ENCODE peak calls at places on chromosomes 6 and 20, in five cellular contexts. One of them, this sample, is unnamed.

GRCh38 chr6:154488802-154489437 is 21.6 kb downstream of the CNKSR3 start:
- DNase-seq in Panc1: no peak
- DNase-seq in adrenal gland: no peak
- DNase-seq in stomach: no peak
- DNase-seq in mammary epithelial cell: peak; percentile 31
- DNase-seq in this sample: no peak

GRCh38 chr20:37346232-37346525 is 239 bp downstream of the SRC start:
- DNase-seq in Panc1: no peak
- DNase-seq in adrenal gland: no peak
- DNase-seq in stomach: no peak
- DNase-seq in mammary epithelial cell: no peak
- DNase-seq in this sample: no peak

GRCh38 chr20:54158856-54159418 is 14.8 kb downstream of the CYP24A1 start:
- DNase-seq in Panc1: no peak
- DNase-seq in adrenal gland: no peak
- DNase-seq in stomach: no peak
- DNase-seq in mammary epithelial cell: no peak
- DNase-seq in this sample: no peak

GRCh38 chr6:143064996-143065683 is 4.5 kb downstream of the AIG1 start:
- DNase-seq in Panc1: no peak
- DNase-seq in adrenal gland: no peak
- DNase-seq in stomach: no peak
- DNase-seq in mammary epithelial cell: peak; percentile 70
- DNase-seq in this sample: no peak

GRCh38 chr6:112163295-112164257 is 76.2 kb downstream of the FAM229B start:
- DNase-seq in Panc1: peak; percentile 38
- DNase-seq in adrenal gland: peak; percentile 82
- DNase-seq in stomach: peak; percentile 83
- DNase-seq in mammary epithelial cell: peak; percentile 39
- DNase-seq in this sample: peak; percentile 7

GRCh38 chr20:63919130-63919529 is 24.2 kb downstream of the DNAJC5 start:
- DNase-seq in Panc1: no peak
- DNase-seq in adrenal gland: no peak
- DNase-seq in stomach: no peak
- DNase-seq in mammary epithelial cell: no peak
- DNase-seq in this sample: no peak

GRCh38 chr6:134502614-134503541 is 185.0 kb upstream of the SGK1 start:
- DNase-seq in Panc1: no peak
- DNase-seq in adrenal gland: no peak
- DNase-seq in stomach: peak; percentile 61
- DNase-seq in mammary epithelial cell: peak; percentile 38
- DNase-seq in this sample: peak; percentile 55

GRCh38 chr6:114096553-114097172 is 125.7 kb upstream of the HDAC2 start:
- DNase-seq in Panc1: no peak
- DNase-seq in adrenal gland: no peak
- DNase-seq in stomach: no peak
- DNase-seq in mammary epithelial cell: no peak
- DNase-seq in this sample: no peak

GRCh38 chr6:453152-453551 is 61.6 kb downstream of the IRF4 start:
- DNase-seq in Panc1: no peak
- DNase-seq in adrenal gland: no peak
- DNase-seq in stomach: no peak
- DNase-seq in mammary epithelial cell: no peak
- DNase-seq in this sample: peak; percentile 63

GRCh38 chr6:89999154-89999553 is 104.9 kb downstream of the GJA10 start:
- DNase-seq in Panc1: no peak
- DNase-seq in adrenal gland: peak; percentile 25
- DNase-seq in stomach: peak; percentile 63
- DNase-seq in mammary epithelial cell: peak; percentile 77
- DNase-seq in this sample: no peak

GRCh38 chr20:63577317-63577894 is 3.4 kb upstream of the HELZ2 start:
- DNase-seq in Panc1: no peak
- DNase-seq in adrenal gland: no peak
- DNase-seq in stomach: peak; percentile 89
- DNase-seq in mammary epithelial cell: no peak
- DNase-seq in this sample: no peak

GRCh38 chr6:152313542-152314482 is 323.4 kb downstream of the SYNE1 start:
- DNase-seq in Panc1: no peak
- DNase-seq in adrenal gland: no peak
- DNase-seq in stomach: no peak
- DNase-seq in mammary epithelial cell: peak; percentile 21
- DNase-seq in this sample: no peak

GRCh38 chr6:136326038-136326561 is 36.5 kb upstream of the BCLAF1 start:
- DNase-seq in Panc1: no peak
- DNase-seq in adrenal gland: no peak
- DNase-seq in stomach: no peak
- DNase-seq in mammary epithelial cell: peak; percentile 5
- DNase-seq in this sample: no peak

DNA sequence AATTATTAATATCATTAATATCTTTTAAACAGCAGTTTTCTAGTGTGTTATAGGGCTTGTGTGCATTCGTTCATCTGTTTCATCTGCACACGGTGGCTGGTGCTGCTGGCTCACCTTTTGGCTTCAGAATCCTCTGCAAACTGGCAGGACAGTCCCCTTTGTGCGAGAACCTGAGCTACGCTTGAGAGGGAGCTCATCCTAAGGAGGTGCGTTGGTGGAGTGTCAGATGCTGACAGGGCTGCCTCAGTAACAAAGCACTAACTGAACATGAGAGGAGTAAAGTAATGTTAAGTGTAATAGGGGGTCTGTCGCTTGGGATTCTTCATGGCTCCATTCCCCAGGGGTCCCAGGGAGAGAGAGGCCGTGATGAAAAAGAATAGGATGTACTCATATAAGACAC is 22.4 kb downstream of the ELOVL2 start:
- DNase-seq in Panc1: no peak
- DNase-seq in adrenal gland: no peak
- DNase-seq in stomach: no peak
- DNase-seq in mammary epithelial cell: no peak
- DNase-seq in this sample: no peak
- H3K27ac ChIP-seq in Panc1: no peak overlapping the region
- H3K27ac ChIP-seq in adrenal gland: no peak overlapping the region
- H3K27ac ChIP-seq in stomach: no peak overlapping the region
- H3K27ac ChIP-seq in mammary epithelial cell: no peak overlapping the region
- H3K27ac ChIP-seq in this sample: no peak overlapping the region

GRCh38 chr6:116685437-116685993 is 4.5 kb downstream of the KPNA5 start:
- DNase-seq in Panc1: no peak
- DNase-seq in adrenal gland: no peak
- DNase-seq in stomach: no peak
- DNase-seq in mammary epithelial cell: no peak
- DNase-seq in this sample: no peak

GRCh38 chr6:116676021-116676420 is 5.0 kb upstream of the KPNA5 start:
- DNase-seq in Panc1: no peak
- DNase-seq in adrenal gland: no peak
- DNase-seq in stomach: no peak
- DNase-seq in mammary epithelial cell: no peak
- DNase-seq in this sample: no peak

GRCh38 chr6:116682334-116682712 is 1.3 kb downstream of the KPNA5 start:
- DNase-seq in Panc1: no peak
- DNase-seq in adrenal gland: no peak
- DNase-seq in stomach: no peak
- DNase-seq in mammary epithelial cell: peak; percentile 46
- DNase-seq in this sample: no peak

GRCh38 chr6:116680880-116681672 is at the start of gene KPNA5:
- DNase-seq in Panc1: peak; percentile 67
- DNase-seq in adrenal gland: peak; percentile 93
- DNase-seq in stomach: peak; percentile 90
- DNase-seq in mammary epithelial cell: peak; percentile 84
- DNase-seq in this sample: peak; percentile 59
- H3K27ac ChIP-seq in Panc1: peak within 1 kb of the TSS; percentile 86
- H3K27ac ChIP-seq in adrenal gland: peak within 1 kb of the TSS; percentile 97
- H3K27ac ChIP-seq in stomach: peak within 1 kb of the TSS; percentile 91
- H3K27ac ChIP-seq in mammary epithelial cell: peak within 1 kb of the TSS; percentile 42
- H3K27ac ChIP-seq in this sample: peak within 1 kb of the TSS; percentile 73

GRCh38 chr20:5073154-5074049 is 46.4 kb downstream of the PCNA start:
- DNase-seq in Panc1: no peak
- DNase-seq in adrenal gland: peak; percentile 95
- DNase-seq in stomach: peak; percentile 97
- DNase-seq in mammary epithelial cell: peak; percentile 91
- DNase-seq in this sample: no peak
- H3K27ac ChIP-seq in Panc1: no peak overlapping the region
- H3K27ac ChIP-seq in adrenal gland: peak overlapping the region; percentile 80
- H3K27ac ChIP-seq in stomach: peak overlapping the region; percentile 66
- H3K27ac ChIP-seq in mammary epithelial cell: peak overlapping the region; percentile 89
- H3K27ac ChIP-seq in this sample: peak overlapping the region; percentile 24

GRCh38 chr20:8811801-8812594 is 256.9 kb upstream of the PLCB4 start:
- DNase-seq in Panc1: no peak
- DNase-seq in adrenal gland: no peak
- DNase-seq in stomach: no peak
- DNase-seq in mammary epithelial cell: no peak
- DNase-seq in this sample: no peak
- H3K27ac ChIP-seq in Panc1: no peak overlapping the region
- H3K27ac ChIP-seq in adrenal gland: peak overlapping the region; percentile 76
- H3K27ac ChIP-seq in stomach: peak overlapping the region; percentile 6
- H3K27ac ChIP-seq in mammary epithelial cell: no peak overlapping the region
- H3K27ac ChIP-seq in this sample: no peak overlapping the region

GRCh38 chr6:80161438-80161837 is 55.0 kb downstream of the BCKDHB start:
- DNase-seq in Panc1: no peak
- DNase-seq in adrenal gland: no peak
- DNase-seq in stomach: no peak
- DNase-seq in mammary epithelial cell: no peak
- DNase-seq in this sample: no peak
- H3K27ac ChIP-seq in Panc1: no peak overlapping the region
- H3K27ac ChIP-seq in adrenal gland: no peak overlapping the region
- H3K27ac ChIP-seq in stomach: no peak overlapping the region
- H3K27ac ChIP-seq in mammary epithelial cell: no peak overlapping the region
- H3K27ac ChIP-seq in this sample: no peak overlapping the region

DNA sequence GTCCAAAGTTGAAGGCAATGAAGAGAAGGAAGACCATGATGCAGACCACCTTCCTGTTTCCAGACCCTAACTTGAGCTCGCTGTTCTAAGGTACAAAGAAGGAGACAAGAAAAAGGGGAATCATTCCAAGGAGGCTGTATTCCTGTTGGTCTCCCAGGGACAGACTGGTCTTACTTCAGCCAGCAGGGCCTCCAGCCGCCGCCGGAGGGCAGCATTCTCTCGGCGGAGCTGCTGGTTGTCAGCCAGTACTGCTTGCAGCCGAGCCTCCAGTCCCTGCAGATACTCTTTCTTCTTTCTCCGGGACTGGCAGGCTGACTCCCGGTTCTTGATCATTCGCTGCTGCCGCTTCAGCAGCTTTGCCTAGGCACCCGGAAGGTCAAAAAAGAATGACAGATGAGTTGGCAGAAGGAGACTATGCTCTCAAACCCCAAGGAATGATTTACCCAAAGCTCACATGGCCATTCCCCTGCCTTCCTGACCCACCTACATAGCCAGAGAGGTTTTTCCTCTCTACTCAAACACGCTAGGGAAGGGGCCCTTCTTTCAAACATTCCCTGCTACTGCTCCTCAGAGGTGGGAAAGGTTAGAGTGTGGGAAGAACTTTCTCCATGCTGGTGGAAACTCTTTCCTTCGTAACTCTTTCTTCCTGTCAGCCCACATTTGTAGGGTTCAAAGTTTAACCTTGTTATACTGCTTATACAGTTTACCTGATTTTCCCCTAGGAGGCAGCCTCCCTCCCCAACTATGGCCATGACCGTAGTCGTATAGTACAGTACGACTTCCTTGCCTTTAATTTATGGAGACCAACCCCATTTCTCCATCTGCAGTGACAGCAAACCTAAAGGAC is 9.0 kb downstream of the ATF6B start:
- DNase-seq in Panc1: peak; percentile 57
- DNase-seq in adrenal gland: peak; percentile 90
- DNase-seq in stomach: peak; percentile 90
- DNase-seq in mammary epithelial cell: peak; percentile 65
- DNase-seq in this sample: peak; percentile 84
- H3K27ac ChIP-seq in Panc1: no peak overlapping the region
- H3K27ac ChIP-seq in adrenal gland: peak overlapping the region; percentile 42
- H3K27ac ChIP-seq in stomach: peak overlapping the region; percentile 72
- H3K27ac ChIP-seq in mammary epithelial cell: no peak overlapping the region
- H3K27ac ChIP-seq in this sample: peak overlapping the region; percentile 58

This sample was measured in substantia nigra.